ENCODE peak calls at places on chromosomes 1 and 21, in four cellular contexts. X is AG04450, V is heart right ventricle, T is neural progenitor cell. U is an unnamed sample.

GRCh38 chr1:173415490-173415889 is 61.6 kb upstream of the PRDX6 start:
- DNase-seq in T (no peak), V (no peak), X (no peak), U (no peak)

GRCh38 chr1:22228505-22228911 is 85.6 kb upstream of the WNT4 start:
- DNase-seq in T (no peak), X (no peak), V (no peak), U (peak; percentile 41)

GRCh38 chr1:208141793-208142192 is 102.4 kb downstream of the PLXNA2 start:
- DNase-seq in T (no peak), V (no peak), X (no peak), U (no peak)

GRCh38 chr21:28521932-28522826 is 470.5 kb downstream of the LTN1 start:
- DNase-seq in X (peak; percentile 21), V (no peak), T (peak; percentile 33), U (no peak)

GRCh38 chr1:85650645-85651044 is 57.6 kb downstream of the ZNHIT6 start:
- DNase-seq in X (no peak), V (no peak), T (peak; percentile 23), U (no peak)

GRCh38 chr1:15382601-15383518 is 26.8 kb upstream of the EFHD2 start:
- DNase-seq in T (no peak), X (no peak), V (no peak), U (no peak)

GRCh38 chr1:67855944-67856343 is 22.7 kb upstream of the GNG12 start:
- DNase-seq in X (no peak), V (no peak), T (no peak), U (no peak)

GRCh38 chr1:161164901-161165620 is 1.2 kb upstream of the PPOX start:
- DNase-seq in X (no peak), T (no peak), V (no peak), U (no peak)

GRCh38 chr21:34822957-34823356 is 154.2 kb downstream of the CLIC6 start:
- DNase-seq in X (no peak), V (no peak), T (no peak), U (no peak)

GRCh38 chr1:1943834-1944570 is 24.9 kb upstream of the TMEM52 start:
- DNase-seq in V (peak; percentile 62), X (no peak), T (peak; percentile 84), U (no peak)

GRCh38 chr1:174580801-174581200 is 133.0 kb downstream of the GPR52 start:
- DNase-seq in T (no peak), X (no peak), V (no peak), U (no peak)

GRCh38 chr1:25572708-25573590 is 29.5 kb downstream of the LDLRAP1 start:
- DNase-seq in V (no peak), T (peak; percentile 81), X (no peak), U (peak; percentile 46)

GRCh38 chr1:153397056-153397923 is 6.4 kb upstream of the S100A8 start:
- DNase-seq in T (no peak), V (no peak), X (no peak), U (no peak)

GRCh38 chr1:18530567-18531502 is 50.1 kb downstream of the KLHDC7A start:
- DNase-seq in V (no peak), T (peak; percentile 53), X (no peak), U (no peak)

GRCh38 chr21:41847066-41847804 is 31.9 kb downstream of the PRDM15 start:
- DNase-seq in T (peak; percentile 41), V (no peak), X (no peak), U (no peak)
- TF ChIP-seq CTCF in T (peak; percentile 45), V (no peak), X (peak; percentile 26), U (no peak)

GRCh38 chr1:179976970-179977651 is 22.5 kb downstream of the CEP350 start:
- DNase-seq in T (peak; percentile 47), V (no peak), X (no peak), U (no peak)

GRCh38 chr1:179968994-179969919 is 14.6 kb downstream of the CEP350 start:
- DNase-seq in X (no peak), T (no peak), V (no peak), U (no peak)

GRCh38 chr1:179971563-179972496 is 17.2 kb downstream of the CEP350 start:
- DNase-seq in X (no peak), T (no peak), V (no peak), U (no peak)

GRCh38 chr1:179969962-179970361 is 15.4 kb downstream of the CEP350 start:
- DNase-seq in X (no peak), T (no peak), V (no peak), U (no peak)

GRCh38 chr1:179973198-179974114 is 18.8 kb downstream of the CEP350 start:
- DNase-seq in X (no peak), T (no peak), V (no peak), U (no peak)
- TF ChIP-seq CTCF in X (no peak), T (no peak), V (no peak), U (no peak)

DNA sequence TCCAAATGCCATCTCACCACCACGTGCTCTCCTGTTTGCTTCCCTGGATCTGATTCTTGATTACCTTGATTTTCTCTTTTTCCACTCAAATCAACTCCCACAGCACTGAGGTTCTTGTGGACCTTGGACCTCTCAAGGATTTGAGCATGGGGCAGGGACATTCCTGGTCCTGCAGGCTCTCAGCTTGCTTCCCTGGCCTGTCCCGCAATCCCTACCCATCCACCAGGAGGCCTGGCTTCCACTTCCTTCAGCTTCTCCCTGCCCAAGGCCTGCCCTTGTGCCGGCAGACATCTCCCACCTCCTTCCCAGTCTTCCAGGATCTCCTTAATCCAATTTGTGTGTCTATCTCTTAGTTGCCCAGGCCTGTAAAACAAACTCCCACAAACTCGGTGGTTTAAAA is 21.6 kb downstream of the PLA2G2A start:
- DNase-seq in X (no peak), V (no peak), T (no peak), U (no peak)
- TF ChIP-seq CTCF in X (no peak), V (no peak), T (peak; percentile 7), U (no peak)

GRCh38 chr1:222171005-222171404 is 376.9 kb downstream of the HHIPL2 start:
- DNase-seq in V (no peak), T (peak; percentile 58), X (no peak), U (no peak)
- TF ChIP-seq CTCF in V (peak; percentile 57), T (peak; percentile 71), X (peak; percentile 55), U (peak; percentile 5)

DNA sequence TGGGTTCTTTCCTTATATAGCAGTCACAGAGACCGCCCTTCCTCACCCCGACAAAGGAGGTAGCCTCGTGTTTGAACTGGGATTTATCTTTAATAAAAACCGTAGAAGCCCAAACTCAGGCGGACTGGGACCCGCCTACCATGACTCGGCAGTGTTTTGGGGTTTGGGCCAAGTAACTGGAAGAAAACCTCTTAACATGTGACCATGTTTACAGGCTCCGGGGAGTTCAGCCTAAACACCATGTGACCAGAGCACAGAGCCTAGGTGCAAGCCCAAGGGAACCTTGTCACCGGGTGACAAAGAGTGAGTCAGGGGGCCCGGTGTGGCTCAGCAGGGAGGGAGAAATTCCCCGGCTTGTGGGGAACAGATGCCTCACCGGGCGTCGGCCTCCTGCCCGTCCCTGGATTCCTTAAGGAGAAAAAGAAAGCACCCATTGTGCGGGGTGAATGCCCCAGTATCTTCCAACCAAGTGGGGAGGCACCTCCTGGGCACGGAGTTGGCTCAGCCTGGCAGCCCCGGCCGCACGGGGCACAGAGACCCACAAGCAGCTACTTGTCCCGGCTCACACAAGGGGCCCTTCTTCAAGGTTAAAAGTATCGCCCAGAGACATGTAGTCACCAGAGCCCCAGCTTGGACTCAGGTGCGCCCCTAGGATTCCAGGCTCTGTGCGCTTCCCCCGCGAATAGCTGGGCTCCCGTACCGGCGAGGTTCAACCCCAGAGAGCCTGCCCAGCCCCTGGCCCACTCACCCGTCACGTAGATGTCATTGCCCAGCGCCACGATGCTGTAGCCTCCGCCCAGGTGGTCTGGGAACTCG is 1.4 kb downstream of the KLHL21 start:
- DNase-seq in X (peak; percentile 82), T (peak; percentile 43), V (peak; percentile 60), U (peak; percentile 83)
- TF ChIP-seq CTCF in X (peak; percentile 8), T (no peak), V (no peak), U (no peak)

DNA sequence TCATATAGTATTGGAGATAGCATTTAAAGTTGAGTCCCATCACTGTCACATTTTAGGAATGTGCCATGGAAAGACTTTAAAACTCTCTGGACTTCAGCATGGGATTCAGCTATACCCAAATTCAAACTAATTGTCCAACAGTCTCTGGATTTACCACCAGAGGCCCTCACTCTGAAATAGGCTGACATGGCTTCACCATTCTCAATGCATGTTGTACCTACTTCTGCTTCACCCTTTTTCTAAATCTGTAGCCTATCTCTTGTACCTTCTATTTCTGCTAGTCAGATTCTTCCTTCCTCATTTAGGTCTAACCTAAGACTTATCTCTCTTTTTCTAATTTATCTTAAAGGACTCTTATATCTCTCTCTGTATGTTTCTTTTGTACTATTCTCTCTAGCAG is 512.7 kb upstream of the ZRANB2 start:
- DNase-seq in V (no peak), X (no peak), T (peak; percentile 31), U (no peak)
- TF ChIP-seq CTCF in V (no peak), X (peak; percentile 42), T (peak; percentile 36), U (no peak)

DNA sequence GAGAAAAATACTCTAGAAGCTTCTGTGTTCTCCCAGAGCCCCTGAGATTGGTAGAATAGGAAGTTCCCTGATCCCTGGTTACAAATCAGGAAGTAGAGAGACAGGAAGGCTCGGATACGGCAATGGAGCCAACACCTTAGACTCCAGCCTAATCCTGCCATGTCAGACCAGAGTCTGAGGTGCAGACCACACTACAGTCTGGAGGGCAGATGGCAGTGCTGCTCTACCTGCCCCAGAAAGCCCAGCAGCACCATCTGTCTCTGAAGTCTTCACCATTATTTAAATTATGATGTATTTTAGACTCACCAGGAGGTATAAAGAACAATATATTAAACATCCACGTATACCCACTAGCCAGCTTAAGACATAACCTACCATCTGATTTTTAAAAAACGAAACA is 93.0 kb downstream of the MTR start:
- DNase-seq in V (no peak), T (no peak), X (no peak), U (no peak)
- TF ChIP-seq CTCF in V (peak; percentile 39), T (no peak), X (no peak), U (no peak)

GRCh38 chr1:206882555-206882954 is 14.7 kb upstream of the IL24 start:
- DNase-seq in V (no peak), X (no peak), T (no peak), U (no peak)

GRCh38 chr1:206880310-206880709 is 14.9 kb downstream of the IL20 start:
- DNase-seq in X (no peak), T (no peak), V (no peak), U (no peak)

GRCh38 chr1:206875752-206876380 is 10.4 kb downstream of the IL20 start:
- DNase-seq in T (no peak), V (no peak), X (no peak), U (no peak)

GRCh38 chr1:206883160-206883559 is 14.1 kb upstream of the IL24 start:
- DNase-seq in V (no peak), T (no peak), X (no peak), U (no peak)

DNA sequence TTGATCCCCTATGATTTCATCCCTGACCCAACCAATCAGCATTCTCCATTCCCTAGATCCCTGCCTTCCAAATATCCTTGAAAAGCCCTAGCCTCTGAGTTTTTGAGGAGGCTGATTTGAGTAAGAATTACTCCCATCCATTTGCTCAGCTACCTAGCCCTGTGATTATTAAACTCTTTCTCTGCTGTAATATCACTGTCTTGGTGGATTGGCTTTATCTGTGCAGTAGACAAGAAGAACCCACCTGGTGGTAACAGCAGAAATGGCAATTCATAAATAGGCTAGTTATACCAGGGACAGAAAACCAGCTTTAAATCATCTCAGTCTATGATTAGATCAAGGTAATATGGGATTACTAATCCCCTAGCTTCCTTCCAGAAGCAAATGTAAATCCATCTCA is 13.0 kb downstream of the IL20 start:
- DNase-seq in V (no peak), T (no peak), X (no peak), U (no peak)
- TF ChIP-seq CTCF in V (no peak), T (peak; percentile 24), X (no peak), U (no peak)

U was measured in lung.